ENCODE peak calls at places on chromosomes 5 and 9, in four cellular contexts. One of them, this sample, is unnamed.

GRCh38 chr5:42784132-42784531 is 27.5 kb downstream of the CCDC152 start:
- DNase-seq in HCT116: no peak
- DNase-seq in adrenal gland: no peak
- DNase-seq in lower lobe of right lung: no peak
- DNase-seq in this sample: no peak

GRCh38 chr5:73214921-73215490 is 42.0 kb downstream of the TMEM174 start:
- DNase-seq in HCT116: no peak
- DNase-seq in adrenal gland: no peak
- DNase-seq in lower lobe of right lung: no peak
- DNase-seq in this sample: no peak

GRCh38 chr5:75856056-75856455 is 138.8 kb upstream of the POC5 start:
- DNase-seq in HCT116: no peak
- DNase-seq in adrenal gland: no peak
- DNase-seq in lower lobe of right lung: no peak
- DNase-seq in this sample: no peak

GRCh38 chr9:33315371-33315770 is 25.1 kb downstream of the NFX1 start:
- DNase-seq in HCT116: no peak
- DNase-seq in adrenal gland: no peak
- DNase-seq in lower lobe of right lung: no peak
- DNase-seq in this sample: no peak

GRCh38 chr9:131692612-131692976 is 47.3 kb downstream of the RAPGEF1 start:
- DNase-seq in HCT116: no peak
- DNase-seq in adrenal gland: no peak
- DNase-seq in lower lobe of right lung: no peak
- DNase-seq in this sample: no peak

GRCh38 chr9:20224756-20225155 is 397.5 kb downstream of the MLLT3 start:
- DNase-seq in HCT116: no peak
- DNase-seq in adrenal gland: no peak
- DNase-seq in lower lobe of right lung: no peak
- DNase-seq in this sample: no peak

GRCh38 chr5:81760521-81760920 is 9.6 kb upstream of the SSBP2 start:
- DNase-seq in HCT116: no peak
- DNase-seq in adrenal gland: no peak
- DNase-seq in lower lobe of right lung: no peak
- DNase-seq in this sample: no peak

GRCh38 chr9:108290839-108291585 is 564.8 kb downstream of the ACTL7B start:
- DNase-seq in HCT116: no peak
- DNase-seq in adrenal gland: no peak
- DNase-seq in lower lobe of right lung: no peak
- DNase-seq in this sample: no peak

GRCh38 chr9:97923529-97924108 is 1.3 kb upstream of the TRMO start:
- DNase-seq in HCT116: peak; percentile 74
- DNase-seq in adrenal gland: peak; percentile 87
- DNase-seq in lower lobe of right lung: peak; percentile 83
- DNase-seq in this sample: peak; percentile 61

GRCh38 chr5:127683006-127683405 is 20.2 kb upstream of the CCDC192 start:
- DNase-seq in HCT116: no peak
- DNase-seq in adrenal gland: no peak
- DNase-seq in lower lobe of right lung: no peak
- DNase-seq in this sample: no peak

GRCh38 chr5:52150501-52150900 is 637.2 kb upstream of the ITGA1 start:
- DNase-seq in HCT116: no peak
- DNase-seq in adrenal gland: no peak
- DNase-seq in lower lobe of right lung: no peak
- DNase-seq in this sample: no peak

GRCh38 chr9:80070071-80070742 is 498.4 kb downstream of the TLE4 start:
- DNase-seq in HCT116: no peak
- DNase-seq in adrenal gland: no peak
- DNase-seq in lower lobe of right lung: no peak
- DNase-seq in this sample: no peak

GRCh38 chr5:111454198-111454606 is 58.1 kb downstream of the STARD4 start:
- DNase-seq in HCT116: no peak
- DNase-seq in adrenal gland: no peak
- DNase-seq in lower lobe of right lung: no peak
- DNase-seq in this sample: no peak

GRCh38 chr5:52605317-52605991 is 182.3 kb upstream of the ITGA1 start:
- DNase-seq in HCT116: no peak
- DNase-seq in adrenal gland: no peak
- DNase-seq in lower lobe of right lung: no peak
- DNase-seq in this sample: no peak

GRCh38 chr5:178606269-178606668 is 16.1 kb upstream of the COL23A1 start:
- DNase-seq in HCT116: no peak
- DNase-seq in adrenal gland: peak; percentile 56
- DNase-seq in lower lobe of right lung: no peak
- DNase-seq in this sample: no peak

GRCh38 chr9:126893079-126893478 is 21.5 kb upstream of the RALGPS1 start:
- DNase-seq in HCT116: peak; percentile 8
- DNase-seq in adrenal gland: no peak
- DNase-seq in lower lobe of right lung: no peak
- DNase-seq in this sample: no peak

GRCh38 chr9:117957267-117957666 is 253.1 kb downstream of the TLR4 start:
- DNase-seq in HCT116: no peak
- DNase-seq in adrenal gland: no peak
- DNase-seq in lower lobe of right lung: peak; percentile 41
- DNase-seq in this sample: no peak
- H3K4me3 ChIP-seq in HCT116: no peak overlapping the region
- H3K4me3 ChIP-seq in adrenal gland: no peak overlapping the region
- H3K4me3 ChIP-seq in lower lobe of right lung: no peak overlapping the region
- H3K4me3 ChIP-seq in this sample: no peak overlapping the region

GRCh38 chr5:157594675-157595074 is 19.1 kb upstream of the ADAM19 start:
- DNase-seq in HCT116: no peak
- DNase-seq in adrenal gland: no peak
- DNase-seq in lower lobe of right lung: no peak
- DNase-seq in this sample: no peak

GRCh38 chr5:157599565-157599964 is 24.0 kb upstream of the ADAM19 start:
- DNase-seq in HCT116: no peak
- DNase-seq in adrenal gland: no peak
- DNase-seq in lower lobe of right lung: no peak
- DNase-seq in this sample: no peak

GRCh38 chr5:157596449-157596848 is 20.9 kb upstream of the ADAM19 start:
- DNase-seq in HCT116: no peak
- DNase-seq in adrenal gland: no peak
- DNase-seq in lower lobe of right lung: no peak
- DNase-seq in this sample: no peak

GRCh38 chr5:157598350-157598936 is 22.9 kb upstream of the ADAM19 start:
- DNase-seq in HCT116: no peak
- DNase-seq in adrenal gland: no peak
- DNase-seq in lower lobe of right lung: no peak
- DNase-seq in this sample: no peak

DNA sequence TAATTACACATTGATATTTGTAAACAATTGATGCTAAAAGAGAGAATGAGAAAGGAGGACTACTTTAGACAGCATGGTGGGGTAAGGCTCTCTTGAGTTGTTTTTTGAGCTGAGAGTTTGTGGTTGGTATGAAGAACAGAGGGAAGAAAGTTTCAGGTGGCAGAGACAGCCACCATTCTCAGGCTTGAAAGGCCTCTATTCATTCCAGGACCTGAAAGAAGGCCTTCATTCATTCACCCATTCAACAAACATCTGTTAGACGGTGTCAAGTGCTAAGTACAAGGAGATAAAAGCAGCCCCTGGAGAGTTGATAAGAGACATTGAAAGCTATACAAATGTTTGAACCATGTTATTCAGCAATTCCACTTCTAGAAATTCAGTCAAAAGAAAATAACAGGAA is 21.7 kb upstream of the ADAM19 start:
- DNase-seq in HCT116: no peak
- DNase-seq in adrenal gland: no peak
- DNase-seq in lower lobe of right lung: no peak
- DNase-seq in this sample: no peak
- H3K4me3 ChIP-seq in HCT116: no peak overlapping the region
- H3K4me3 ChIP-seq in adrenal gland: no peak overlapping the region
- H3K4me3 ChIP-seq in lower lobe of right lung: no peak overlapping the region
- H3K4me3 ChIP-seq in this sample: no peak overlapping the region

DNA sequence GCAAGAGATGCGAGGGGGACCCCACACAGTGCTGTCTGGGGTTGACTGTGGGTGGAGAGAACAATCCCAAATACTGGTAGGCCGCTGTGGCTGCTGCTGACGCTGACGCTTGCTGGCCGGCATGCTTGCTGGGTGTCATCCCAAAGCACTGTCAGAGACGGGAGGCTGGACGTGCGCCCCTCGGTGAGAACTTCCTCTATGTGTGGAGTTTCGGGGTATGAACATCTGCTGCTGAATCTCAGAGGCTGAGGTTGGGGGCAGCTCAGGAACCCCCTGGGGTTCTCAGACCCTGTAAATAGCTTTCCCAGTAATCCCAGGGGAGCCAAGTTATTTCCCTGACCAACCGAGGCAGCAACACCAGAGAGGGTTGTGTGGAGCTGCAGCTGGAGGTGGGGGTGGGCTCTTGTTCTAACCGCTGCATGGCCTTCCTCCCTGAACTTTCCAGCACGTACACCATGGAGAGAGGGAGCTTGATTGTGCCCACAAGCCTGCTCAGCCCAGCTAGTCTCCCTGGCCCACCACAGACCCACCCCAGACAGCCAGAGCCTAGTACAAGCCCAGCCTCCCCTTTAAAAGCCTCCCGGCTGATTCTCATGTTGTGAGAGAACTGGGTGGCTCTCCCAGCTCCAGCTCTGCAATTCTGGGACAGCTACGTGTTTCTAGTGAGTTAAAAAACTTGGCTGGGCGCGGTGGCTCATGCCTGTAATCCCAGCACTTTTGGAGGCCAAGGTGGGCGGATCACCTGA is 21.8 kb upstream of the SLC12A7 start:
- DNase-seq in HCT116: no peak
- DNase-seq in adrenal gland: no peak
- DNase-seq in lower lobe of right lung: no peak
- DNase-seq in this sample: no peak
- H3K4me3 ChIP-seq in HCT116: no peak overlapping the region
- H3K4me3 ChIP-seq in adrenal gland: no peak overlapping the region
- H3K4me3 ChIP-seq in lower lobe of right lung: no peak overlapping the region
- H3K4me3 ChIP-seq in this sample: no peak overlapping the region

DNA sequence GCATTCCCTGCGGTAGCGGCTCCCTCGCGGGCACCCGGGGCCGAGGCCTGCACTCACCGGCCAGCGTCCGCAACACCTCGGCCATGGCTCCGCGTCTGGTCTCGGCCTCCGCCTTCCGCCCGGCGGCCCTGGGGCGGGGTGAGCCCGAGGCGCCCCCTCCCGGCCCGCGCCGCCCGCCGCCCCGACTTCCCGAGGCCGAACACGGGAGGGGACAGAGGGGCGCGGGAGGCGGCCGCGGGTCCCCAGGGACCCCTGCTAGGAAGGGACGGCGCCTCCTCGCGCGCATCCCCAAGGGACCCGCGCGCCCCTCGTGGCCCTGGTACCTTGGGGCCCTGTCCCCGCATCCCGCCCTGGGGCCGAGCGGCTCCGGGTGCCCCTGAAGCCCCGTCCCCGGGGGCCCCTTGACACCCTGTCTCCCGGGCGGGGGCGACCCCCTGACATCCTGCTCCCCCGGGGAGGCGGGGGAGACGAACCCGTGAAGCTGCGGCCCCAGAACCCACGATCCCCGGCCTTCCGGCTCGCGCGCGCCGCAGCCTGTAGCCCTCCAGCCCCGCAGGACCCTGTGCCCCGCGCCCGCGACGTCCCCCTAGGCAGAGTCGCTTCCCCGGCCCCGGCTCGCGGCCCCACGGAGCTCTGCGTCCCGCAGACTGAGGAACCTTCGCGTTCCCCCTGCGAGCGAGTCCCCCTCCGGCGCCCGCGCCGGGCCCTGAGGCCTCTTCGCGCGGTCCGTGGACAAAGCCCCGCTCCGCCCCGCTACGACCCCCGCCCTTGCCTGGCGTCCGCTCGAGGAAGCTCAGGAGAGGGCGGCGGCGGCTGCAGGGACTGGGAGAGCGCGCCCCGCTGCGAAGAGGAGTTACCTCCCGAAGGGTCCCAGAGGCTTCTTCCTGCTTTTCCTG is at the start of gene ABO:
- DNase-seq in HCT116: no peak
- DNase-seq in adrenal gland: peak; percentile 57
- DNase-seq in lower lobe of right lung: no peak
- DNase-seq in this sample: no peak
- H3K4me3 ChIP-seq in HCT116: peak within 1 kb of the TSS; percentile 44
- H3K4me3 ChIP-seq in adrenal gland: peak within 1 kb of the TSS; percentile 49
- H3K4me3 ChIP-seq in lower lobe of right lung: peak within 1 kb of the TSS; percentile 60
- H3K4me3 ChIP-seq in this sample: no peak within 1 kb of the TSS

DNA sequence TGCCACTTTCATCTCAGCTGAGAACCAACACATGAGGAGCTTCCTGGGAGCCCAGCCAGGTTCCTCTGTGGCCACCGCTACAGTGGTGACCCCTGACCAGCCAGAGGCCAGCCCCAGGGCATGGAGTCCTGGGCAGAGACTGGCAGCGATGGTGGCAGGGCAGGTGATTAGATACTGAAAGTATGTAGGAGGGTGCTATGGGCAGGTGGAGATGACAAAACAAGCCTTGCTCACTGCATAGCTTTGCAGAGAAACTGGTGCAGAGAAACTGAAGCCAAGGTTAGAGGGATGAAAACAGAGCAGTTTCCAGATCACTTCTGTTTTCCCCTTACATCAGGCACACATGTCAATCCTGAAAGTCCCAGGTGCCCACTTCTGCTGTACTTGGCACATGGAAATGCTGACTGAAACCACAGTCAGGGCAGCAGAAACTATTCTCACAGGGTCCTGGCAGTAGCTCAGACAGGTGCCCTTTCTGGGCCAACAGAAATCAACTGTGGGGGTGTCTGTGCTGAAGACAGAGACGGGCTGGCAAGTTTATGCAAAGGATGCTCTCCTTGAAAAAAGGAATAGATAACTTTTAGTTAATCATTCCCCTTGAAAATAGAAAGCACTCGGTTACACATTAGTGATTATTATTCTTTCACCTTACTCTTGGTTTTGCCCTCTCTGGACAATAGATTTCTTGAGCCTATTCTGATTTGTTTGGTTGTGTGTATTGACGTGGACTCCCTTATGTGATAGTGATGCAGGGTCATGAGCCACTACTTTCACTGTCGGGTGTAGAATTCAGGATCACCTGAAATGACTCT is 90.3 kb downstream of the ANKRD55 start:
- DNase-seq in HCT116: no peak
- DNase-seq in adrenal gland: no peak
- DNase-seq in lower lobe of right lung: no peak
- DNase-seq in this sample: no peak
- H3K4me3 ChIP-seq in HCT116: no peak overlapping the region
- H3K4me3 ChIP-seq in adrenal gland: no peak overlapping the region
- H3K4me3 ChIP-seq in lower lobe of right lung: no peak overlapping the region
- H3K4me3 ChIP-seq in this sample: no peak overlapping the region